ENCODE peak calls at places on chromosomes 6 and 20, in nine cellular contexts. R is activated CD4-positive, CD25-positive, alpha-beta regulatory T cell; H is Daoy; G is psoas muscle; I is activated naive CD4-positive, alpha-beta T cell treated with anti-CD3 and anti-CD28 coated beads, Interleukin-2, amount 10 ng/mL, durations not matched to agents 7 days and 5 days; M is posterior vena cava; O is A549; L is heart left ventricle; J is stimulated activated CD4-positive, alpha-beta T cell treated with anti-CD3 and anti-CD28 coated beads, Interleukin-4, amount 100 ng/mL, for 48 hours. X is an unnamed sample.

GRCh38 chr6:16140607-16141006 is 11.7 kb downstream of the MYLIP start:
- DNase-seq in R (no peak), H (no peak), G (no peak), I (no peak), M (no peak), O (no peak), L (no peak), J (no peak), X (no peak)

GRCh38 chr6:54737247-54737646 is 109.3 kb upstream of the FAM83B start:
- DNase-seq in R (no peak), H (no peak), G (no peak), I (no peak), M (peak), O (peak), L (no peak), J (no peak), X (no peak)

GRCh38 chr6:32627831-32628230 is 9.4 kb upstream of the HLA-DQA1 start:
- DNase-seq in R (no peak), H (peak), G (no peak), I (peak), M (no peak), O (no peak), L (peak), J (no peak), X (peak)

GRCh38 chr6:80203283-80203682 is 96.8 kb downstream of the BCKDHB start:
- DNase-seq in R (no peak), H (no peak), G (no peak), I (no peak), M (no peak), O (no peak), L (no peak), J (no peak), X (no peak)

GRCh38 chr20:25532971-25533391 is 52.4 kb downstream of the NINL start:
- DNase-seq in R (no peak), H (no peak), G (no peak), I (no peak), M (no peak), O (no peak), L (no peak), J (no peak), X (no peak)

GRCh38 chr6:130602151-130602770 is 224.9 kb upstream of the SMLR1 start:
- DNase-seq in R (no peak), H (no peak), G (no peak), I (peak), M (no peak), O (peak), L (no peak), J (no peak), X (peak)

GRCh38 chr20:13199279-13199678 is 21.8 kb upstream of the ISM1 start:
- DNase-seq in R (no peak), H (no peak), G (no peak), I (no peak), M (no peak), O (no peak), L (no peak), J (no peak), X (no peak)

GRCh38 chr6:22350109-22350508 is 53.3 kb upstream of the PRL start:
- DNase-seq in R (no peak), H (no peak), G (no peak), I (no peak), M (no peak), O (no peak), L (no peak), J (no peak), X (no peak)

GRCh38 chr6:3438190-3439167 is 18.4 kb downstream of the SLC22A23 start:
- DNase-seq in R (no peak), H (peak), G (peak), I (no peak), M (no peak), O (peak), L (no peak), J (no peak), X (peak)

GRCh38 chr6:166556871-166557322 is 29.6 kb downstream of the RAMACL start:
- DNase-seq in R (no peak), H (peak), G (peak), I (no peak), M (peak), O (peak), L (peak), J (no peak), X (peak)

GRCh38 chr6:147784371-147784770 is 275.9 kb downstream of the SAMD5 start:
- DNase-seq in R (no peak), H (no peak), G (no peak), I (no peak), M (no peak), O (no peak), L (no peak), J (no peak), X (no peak)

GRCh38 chr6:52815167-52816092 is 11.8 kb upstream of the GSTA1 start:
- DNase-seq in R (peak), H (peak), G (no peak), I (peak), M (no peak), O (peak), L (peak), J (peak), X (peak)

GRCh38 chr6:16999486-17000436 is 102.1 kb upstream of the STMND1 start:
- DNase-seq in R (no peak), H (no peak), G (no peak), I (no peak), M (no peak), O (peak), L (no peak), J (no peak), X (peak)

GRCh38 chr20:62716941-62717310 is 8.3 kb downstream of the NTSR1 start:
- DNase-seq in R (no peak), H (no peak), G (no peak), I (no peak), M (no peak), O (no peak), L (no peak), J (no peak), X (no peak)

GRCh38 chr20:38246357-38247165 is 14.0 kb downstream of the KIAA1755 start:
- DNase-seq in R (no peak), H (no peak), G (peak), I (no peak), M (no peak), O (no peak), L (peak), J (no peak), X (no peak)

GRCh38 chr6:166032366-166033171 is 135.1 kb downstream of the TBXT start:
- DNase-seq in R (no peak), H (peak), G (peak), I (no peak), M (peak), O (peak), L (peak), J (no peak), X (peak)

GRCh38 chr6:128251445-128251844 is 269.0 kb downstream of the PTPRK start:
- DNase-seq in R (no peak), H (no peak), G (no peak), I (no peak), M (no peak), O (no peak), L (no peak), J (no peak), X (no peak)

GRCh38 chr6:32192608-32193039 is at the start of gene GPSM3:
- DNase-seq in R (no peak), H (peak), G (peak), I (peak), M (peak), O (no peak), L (peak), J (no peak), X (no peak)

GRCh38 chr20:39857188-39857587 is 831.8 kb downstream of the MAFB start:
- DNase-seq in R (no peak), H (no peak), G (no peak), I (no peak), M (no peak), O (no peak), L (no peak), J (no peak), X (no peak)

GRCh38 chr6:140079328-140079727 is 704.9 kb upstream of the CITED2 start:
- DNase-seq in R (no peak), H (no peak), G (no peak), I (no peak), M (no peak), O (no peak), L (peak), J (no peak), X (no peak)

GRCh38 chr20:50308513-50309279 is 118.1 kb downstream of the CEBPB start:
- DNase-seq in R (no peak), H (peak), G (peak), I (no peak), M (peak), O (peak), L (peak), J (no peak), X (peak)

GRCh38 chr20:46784450-46785127 is 75.1 kb downstream of the SLC2A10 start:
- DNase-seq in R (no peak), H (peak), G (no peak), I (no peak), M (no peak), O (no peak), L (no peak), J (no peak), X (peak)

GRCh38 chr20:47258745-47259695 is 97.5 kb downstream of the ZMYND8 start:
- DNase-seq in R (no peak), H (peak), G (peak), I (no peak), M (no peak), O (peak), L (peak), J (no peak), X (peak)

GRCh38 chr20:61877776-61878477 is 187.8 kb downstream of the TAF4 start:
- DNase-seq in R (no peak), H (no peak), G (no peak), I (no peak), M (no peak), O (no peak), L (no peak), J (no peak), X (no peak)

GRCh38 chr20:23441850-23442313 is 2.4 kb downstream of the CSTL1 start:
- DNase-seq in R (peak), H (peak), G (peak), I (peak), M (peak), O (peak), L (peak), J (peak), X (peak)

GRCh38 chr6:30615219-30615957 is 1.7 kb downstream of the PPP1R10 start:
- DNase-seq in R (no peak), H (peak), G (no peak), I (peak), M (peak), O (peak), L (peak), J (no peak), X (peak)

GRCh38 chr6:70599187-70599586 is 32.5 kb downstream of the SDHAF4 start:
- DNase-seq in R (no peak), H (no peak), G (no peak), I (peak), M (no peak), O (no peak), L (no peak), J (no peak), X (no peak)

GRCh38 chr20:38420232-38421085 is 14.7 kb downstream of the SNHG17 start:
- DNase-seq in R (no peak), H (no peak), G (no peak), I (no peak), M (peak), O (no peak), L (no peak), J (no peak), X (no peak)

GRCh38 chr6:122049341-122049740 is 350.1 kb upstream of the HSF2 start:
- DNase-seq in R (no peak), H (peak), G (no peak), I (no peak), M (no peak), O (no peak), L (no peak), J (no peak), X (no peak)

GRCh38 chr20:49276201-49276894 is 1.5 kb downstream of the ZNFX1 start:
- DNase-seq in R (peak), H (peak), G (no peak), I (peak), M (no peak), O (no peak), L (peak), J (no peak), X (peak)

GRCh38 chr20:58001381-58001780 is 227.1 kb downstream of the ANKRD60 start:
- DNase-seq in R (no peak), H (peak), G (peak), I (no peak), M (no peak), O (no peak), L (no peak), J (no peak), X (no peak)

GRCh38 chr6:132199343-132199742 is 201.9 kb downstream of the MOXD1 start:
- DNase-seq in R (no peak), H (peak), G (no peak), I (no peak), M (no peak), O (no peak), L (no peak), J (no peak), X (peak)

GRCh38 chr20:19786311-19786710 is 28.3 kb downstream of the RIN2 start:
- DNase-seq in R (no peak), H (peak), G (peak), I (no peak), M (no peak), O (no peak), L (peak), J (no peak), X (peak)

GRCh38 chr6:170142559-170142958 is 148.3 kb downstream of the DLL1 start:
- DNase-seq in R (no peak), H (no peak), G (no peak), I (no peak), M (no peak), O (no peak), L (peak), J (no peak), X (no peak)

GRCh38 chr20:59438201-59438600 is 137.8 kb downstream of the EDN3 start:
- DNase-seq in R (no peak), H (no peak), G (no peak), I (no peak), M (no peak), O (no peak), L (no peak), J (no peak), X (no peak)

GRCh38 chr6:27836783-27837635 is 75.2 kb downstream of the OR2B2 start:
- DNase-seq in R (no peak), H (peak), G (peak), I (peak), M (peak), O (peak), L (peak), J (peak), X (peak)

GRCh38 chr6:107314644-107315043 is 144.7 kb downstream of the PDSS2 start:
- DNase-seq in R (no peak), H (no peak), G (no peak), I (no peak), M (no peak), O (no peak), L (no peak), J (no peak), X (no peak)

GRCh38 chr6:2478200-2478599 is 232.8 kb upstream of the GMDS start:
- DNase-seq in R (no peak), H (peak), G (no peak), I (no peak), M (no peak), O (no peak), L (no peak), J (no peak), X (no peak)